ENCODE peak calls at places on chromosomes 5 and 9, in four cellular contexts. W is HCT116, F is breast epithelium, E is K562. L is an unnamed sample.

GRCh38 chr9:95807326-95807947 is 68.1 kb upstream of the ERCC6L2 start:
- DNase-seq in F (no peak), W (no peak), E (no peak), L (no peak)

GRCh38 chr5:179295778-179296149 is 49.5 kb downstream of the ADAMTS2 start:
- DNase-seq in F (no peak), E (no peak), W (no peak), L (no peak)

GRCh38 chr5:75729321-75729720 is 12.1 kb upstream of the POC5 start:
- DNase-seq in F (no peak), E (no peak), W (no peak), L (no peak)

GRCh38 chr5:80615266-80615914 is 39.1 kb upstream of the MSH3 start:
- DNase-seq in W (no peak), F (no peak), E (no peak), L (no peak)

GRCh38 chr5:15254607-15255006 is 245.4 kb upstream of the FBXL7 start:
- DNase-seq in E (no peak), W (no peak), F (no peak), L (no peak)

GRCh38 chr5:81268797-81269196 is 32.6 kb upstream of the ZCCHC9 start:
- DNase-seq in E (no peak), W (peak; percentile 38), F (no peak), L (no peak)

GRCh38 chr5:58318468-58318867 is 141.4 kb downstream of the PLK2 start:
- DNase-seq in E (no peak), F (no peak), W (no peak), L (no peak)

GRCh38 chr5:11251242-11251641 is 490.2 kb upstream of the DAP start:
- DNase-seq in E (no peak), F (no peak), W (no peak), L (no peak)

GRCh38 chr5:31361906-31362900 is 168.7 kb downstream of the CDH6 start:
- DNase-seq in F (no peak), W (no peak), E (no peak), L (no peak)

GRCh38 chr5:9480499-9480898 is 65.4 kb downstream of the SEMA5A start:
- DNase-seq in W (no peak), E (no peak), F (no peak), L (no peak)

GRCh38 chr5:138533973-138534941 is 8.8 kb downstream of the ETF1 start:
- DNase-seq in W (no peak), E (no peak), F (no peak), L (no peak)

GRCh38 chr5:107284822-107285510 is 385.8 kb downstream of the EFNA5 start:
- DNase-seq in W (no peak), E (no peak), F (no peak), L (no peak)

GRCh38 chr9:34079181-34079580 is 30.5 kb upstream of the UBAP2 start:
- DNase-seq in W (peak; percentile 13), F (no peak), E (peak; percentile 20), L (no peak)

GRCh38 chr9:98951967-98952366 is 8.3 kb downstream of the COL15A1 start:
- DNase-seq in F (no peak), W (no peak), E (no peak), L (no peak)

GRCh38 chr5:62460578-62460983 is 48.0 kb downstream of the IPO11 start:
- DNase-seq in E (peak; percentile 24), W (no peak), F (no peak), L (no peak)

GRCh38 chr5:9188131-9188530 is 357.7 kb downstream of the SEMA5A start:
- DNase-seq in E (no peak), F (no peak), W (no peak), L (no peak)

GRCh38 chr9:70802206-70802605 is 319.2 kb downstream of the TRPM3 start:
- DNase-seq in F (no peak), W (no peak), E (no peak), L (no peak)

GRCh38 chr5:89769975-89770374 is 639.6 kb downstream of the CETN3 start:
- DNase-seq in E (no peak), W (peak; percentile 2), F (no peak), L (no peak)

GRCh38 chr5:139854953-139855352 is 59.3 kb downstream of the PSD2 start:
- DNase-seq in F (no peak), W (no peak), E (no peak), L (no peak)

GRCh38 chr5:95848701-95849100 is 26.2 kb upstream of the GLRX start:
- DNase-seq in F (no peak), E (no peak), W (no peak), L (no peak)

GRCh38 chr9:128298535-128299482 is 22.7 kb downstream of the SWI5 start:
- DNase-seq in E (peak; percentile 93), F (no peak), W (no peak), L (no peak)
- TF ChIP-seq POLR2AphosphoS5 in E (no peak), F (no peak), W (no peak), L (no peak)

DNA sequence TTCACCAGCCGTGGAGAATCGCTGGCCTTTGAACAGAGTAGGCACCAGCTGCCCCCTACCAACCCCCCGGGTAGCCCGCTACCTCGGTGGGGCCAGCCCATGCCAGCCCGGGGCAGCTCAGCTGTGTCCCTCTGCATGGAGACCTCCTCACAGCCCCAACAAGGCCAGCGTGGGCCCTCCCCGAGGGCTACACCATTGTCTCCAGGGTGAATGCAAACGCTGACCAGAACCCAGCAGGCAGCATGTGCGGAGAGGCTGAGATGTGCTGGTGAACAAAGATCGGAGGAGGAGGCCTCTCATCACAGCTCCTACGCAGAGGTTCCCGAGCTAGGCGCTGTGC is 51.9 kb downstream of the LMX1B start:
- DNase-seq in F (no peak), W (no peak), E (no peak), L (no peak)
- H3K27me3 ChIP-seq in F (no peaks in the 10 kb centered on the region), W (no peaks in the 10 kb centered on the region), E (peaks cover 57% of the 10 kb centered on the region), L (peaks cover 26% of the 10 kb centered on the region)

GRCh38 chr5:77144837-77145139 is 57.7 kb upstream of the ZBED3 start:
- DNase-seq in F (no peak), E (no peak), W (no peak), L (no peak)
- TF ChIP-seq CTCF in F (no peak), E (no peak), W (no peak), L (no peak)

GRCh38 chr9:137219757-137220316 is 2.2 kb downstream of the RNF208 start:
- DNase-seq in E (no peak), F (no peak), W (no peak), L (no peak)

GRCh38 chr9:137217276-137218211 is 4.5 kb downstream of the RNF208 start:
- DNase-seq in F (peak; percentile 86), E (peak; percentile 84), W (peak; percentile 53), L (no peak)

GRCh38 chr9:137220317-137221094 is 1.5 kb downstream of the RNF208 start:
- DNase-seq in W (no peak), F (no peak), E (no peak), L (no peak)

GRCh38 chr9:137218212-137218753 is 3.8 kb downstream of the RNF208 start:
- DNase-seq in E (no peak), W (no peak), F (no peak), L (no peak)

GRCh38 chr9:137218754-137219271 is 3.2 kb downstream of the RNF208 start:
- DNase-seq in F (no peak), W (no peak), E (peak; percentile 59), L (no peak)
- TF ChIP-seq POLR2AphosphoS5 in F (no peak), W (peak; percentile 44), E (peak; percentile 49), L (no peak)

GRCh38 chr9:21408817-21409216 is at the start of gene IFNA8:
- DNase-seq in E (no peak), F (no peak), W (no peak), L (no peak)
- H3K27me3 ChIP-seq in E (no peaks in the 10 kb centered on the region), F (no peaks in the 10 kb centered on the region), W (no peaks in the 10 kb centered on the region), L (no peaks in the 10 kb centered on the region)

DNA sequence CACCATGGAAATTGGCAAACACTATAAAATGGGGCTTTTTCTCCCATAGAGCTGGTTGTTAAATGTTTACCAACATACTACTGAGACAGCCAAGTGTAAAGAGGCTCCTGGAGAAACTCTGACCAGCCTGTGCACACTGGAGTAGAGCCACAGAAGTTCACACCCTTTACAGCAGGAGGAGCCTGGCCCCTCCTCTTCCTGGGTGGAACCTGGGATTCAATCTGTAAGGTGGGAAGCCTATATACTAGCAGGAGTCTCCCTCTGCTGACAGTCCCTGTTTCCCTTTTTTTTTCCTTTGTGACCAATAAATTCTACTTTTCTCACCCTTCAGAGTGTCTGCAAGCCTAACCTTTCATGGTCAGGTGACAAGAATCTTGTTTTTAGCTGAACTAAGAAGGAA is 10.4 kb upstream of the SLC30A5 start:
- DNase-seq in F (no peak), E (no peak), W (peak; percentile 47), L (no peak)
- TF ChIP-seq CTCF in F (no peak), E (peak; percentile 65), W (peak; percentile 44), L (no peak)

L was measured in HL-60.